ENCODE peak calls at places on chromosomes 11 and 22, in eight cellular contexts. P, J, L, O, T, M, U and B are unnamed samples. For H3K4me1, the result is how much of the 10 kb centered on the place peaks cover.

GRCh38 chr11:79084382-79084781 is 356.4 kb downstream of the TENM4 start:
- DNase-seq in L (no peak), P (no peak), M (no peak), J (no peak), T (no peak), O (no peak), U (no peak), B (no peak)

GRCh38 chr22:32723632-32724031 is 77.9 kb upstream of the TIMP3 start:
- DNase-seq in O (peak), J (peak), P (no peak), U (peak), T (no peak), L (peak), M (peak), B (peak)

GRCh38 chr11:40288212-40288803 is 1171.1 kb downstream of the LRRC4C start:
- DNase-seq in U (no peak), J (no peak), L (no peak), M (no peak), T (no peak), P (no peak), O (no peak), B (no peak)

GRCh38 chr11:62664405-62665074 is 470 bp downstream of the C11orf98 start:
- DNase-seq in P (no peak), L (no peak), O (peak), U (no peak), T (peak), J (peak), M (peak), B (peak)

GRCh38 chr11:118281284-118281683 is 17.2 kb upstream of the MPZL2 start:
- DNase-seq in M (no peak), O (no peak), T (no peak), L (no peak), U (no peak), J (no peak), P (no peak), B (no peak)

GRCh38 chr11:46916669-46917108 is 1.7 kb downstream of the LRP4 start:
- DNase-seq in T (peak), L (no peak), P (no peak), O (peak), J (peak), U (peak), M (no peak), B (peak)

GRCh38 chr11:91639359-91639758 is 585.3 kb upstream of the FAT3 start:
- DNase-seq in P (no peak), L (no peak), O (no peak), T (no peak), M (no peak), J (no peak), U (no peak), B (no peak)

GRCh38 chr11:94494200-94494545 is 389 bp downstream of the ANKRD49 start:
- DNase-seq in O (no peak), T (no peak), J (no peak), M (no peak), U (no peak), L (no peak), P (no peak), B (no peak)

GRCh38 chr11:115656041-115656440 is 151.8 kb upstream of the CADM1 start:
- DNase-seq in U (no peak), J (no peak), P (no peak), O (no peak), L (no peak), T (no peak), M (no peak), B (no peak)

GRCh38 chr11:106159846-106160245 is 82.4 kb downstream of the AASDHPPT start:
- DNase-seq in J (peak), P (no peak), U (no peak), M (no peak), L (no peak), T (no peak), O (no peak), B (no peak)

GRCh38 chr11:65586676-65587075 is 8.9 kb downstream of the KCNK7 start:
- DNase-seq in U (no peak), J (no peak), T (no peak), O (no peak), M (no peak), L (no peak), P (no peak), B (no peak)
- H3K4me1 ChIP-seq in U (half or more), J (under half), T (under half), O (under half), M (under half), L (under half), P (under half), B (under half)

GRCh38 chr11:534592-535518 is 521 bp downstream of the HRAS start:
- DNase-seq in M (peak), P (no peak), O (no peak), L (no peak), T (no peak), J (no peak), U (peak), B (peak)
- TF ChIP-seq CTCF in M (no peak), P (no peak), O (no peak), L (no peak), T (peak), J (no peak), U (no peak), B (no peak)

DNA sequence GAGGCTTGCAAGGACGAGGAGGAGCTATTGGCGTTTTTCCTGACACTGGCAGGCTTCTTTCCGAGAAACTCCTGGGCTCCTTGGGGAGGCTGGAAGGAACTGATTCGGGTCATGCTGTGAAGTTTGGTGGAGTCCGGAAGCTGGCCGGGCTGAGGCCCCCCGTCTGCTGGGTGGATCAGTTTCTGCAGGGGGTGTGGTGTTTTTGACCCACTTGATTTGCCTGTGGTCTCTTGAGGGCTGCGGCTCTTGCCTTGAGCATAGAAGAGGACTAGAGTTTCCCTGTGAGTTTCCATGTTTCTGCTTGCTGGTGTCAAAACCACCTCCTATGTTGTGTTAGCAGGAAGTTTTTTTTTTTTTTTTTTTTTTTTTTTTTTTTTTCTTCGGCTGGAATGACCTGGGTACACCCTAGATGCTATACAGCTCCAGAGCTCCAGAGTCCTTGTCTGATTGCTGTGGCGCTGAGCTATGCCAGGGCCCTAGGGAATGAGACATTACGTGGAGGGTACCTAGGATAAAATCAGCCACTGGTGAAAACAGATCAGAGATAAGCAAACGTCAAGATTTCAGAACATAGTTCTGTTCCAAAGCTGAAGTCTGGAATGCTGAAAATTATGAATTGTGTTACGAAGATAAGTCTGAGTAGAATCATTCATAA is 728 bp downstream of the TBC1D22A start:
- DNase-seq in J (no peak), M (peak), T (no peak), L (no peak), U (peak), P (no peak), O (no peak), B (peak)
- H3K27ac ChIP-seq in J (peak), M (peak), T (peak), L (peak), U (peak), P (peak), O (peak), B (peak)

GRCh38 chr11:1913271-1914060 is 6.0 kb upstream of the TNNT3 start:
- DNase-seq in J (no peak), O (no peak), U (no peak), T (no peak), P (no peak), M (no peak), L (no peak), B (no peak)

GRCh38 chr11:1917523-1918435 is 1.7 kb upstream of the TNNT3 start:
- DNase-seq in U (no peak), J (no peak), T (no peak), P (no peak), M (no peak), O (no peak), L (peak), B (no peak)

GRCh38 chr11:1916132-1916985 is 3.1 kb upstream of the TNNT3 start:
- DNase-seq in L (no peak), P (no peak), O (no peak), U (no peak), T (no peak), J (no peak), M (no peak), B (no peak)

GRCh38 chr11:1916986-1917522 is 2.4 kb upstream of the TNNT3 start:
- DNase-seq in U (no peak), T (no peak), J (no peak), O (no peak), L (no peak), M (no peak), P (no peak), B (no peak)

GRCh38 chr11:1915795-1916131 is 3.7 kb upstream of the TNNT3 start:
- DNase-seq in T (no peak), J (no peak), M (no peak), P (no peak), L (no peak), O (no peak), U (no peak), B (no peak)
- H3K4me1 ChIP-seq in T (under half), J (under half), M (under half), P (under half), L (under half), O (under half), U (half or more), B (under half)

DNA sequence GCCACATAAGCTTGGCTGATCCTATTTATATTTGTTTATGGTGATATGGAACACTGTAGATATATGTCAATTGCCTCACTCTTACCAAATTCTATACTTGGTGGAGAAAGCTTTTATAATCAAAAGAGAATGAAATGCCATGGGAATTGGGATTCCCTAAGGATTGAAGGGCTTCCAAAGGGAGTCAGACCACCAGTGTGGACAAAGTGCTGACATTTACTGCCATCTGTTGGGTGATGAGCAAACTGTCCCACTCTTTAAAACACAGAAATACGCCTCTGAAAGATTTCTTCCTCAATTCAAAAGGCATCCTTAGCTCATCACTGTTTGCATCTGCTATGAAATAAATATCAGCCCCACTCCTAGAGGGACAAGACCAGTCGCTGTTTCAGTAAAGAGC is 7.1 kb downstream of the SLC1A2 start:
- DNase-seq in P (no peak), U (no peak), J (no peak), T (peak), M (no peak), O (no peak), L (no peak), B (no peak)
- TF ChIP-seq CTCF in P (peak), U (peak), J (peak), T (peak), M (peak), O (no peak), L (no peak), B (peak)

GRCh38 chr11:10409207-10409661 is 45.8 kb upstream of the AMPD3 start:
- DNase-seq in U (no peak), M (no peak), J (no peak), O (no peak), P (no peak), L (peak), T (no peak), B (no peak)
- H3K27ac ChIP-seq in U (no peak), M (no peak), J (no peak), O (no peak), P (no peak), L (no peak), T (peak), B (no peak)

GRCh38 chr22:49936018-49936972 is 17.9 kb downstream of the CRELD2 start:
- DNase-seq in M (peak), O (peak), U (peak), J (peak), P (no peak), L (no peak), T (peak), B (peak)

GRCh38 chr22:49936973-49937757 is 18.7 kb downstream of the CRELD2 start:
- DNase-seq in J (no peak), T (no peak), U (peak), P (no peak), L (no peak), O (no peak), M (no peak), B (no peak)

GRCh38 chr22:49934891-49935557 is 16.6 kb downstream of the CRELD2 start:
- DNase-seq in P (no peak), T (peak), O (peak), U (peak), L (no peak), J (no peak), M (peak), B (peak)

GRCh38 chr22:49934144-49934890 is 15.9 kb downstream of the CRELD2 start:
- DNase-seq in J (peak), P (no peak), U (peak), T (no peak), L (no peak), M (peak), O (peak), B (peak)

GRCh38 chr22:49935561-49935960 is 17.1 kb downstream of the CRELD2 start:
- DNase-seq in T (no peak), O (no peak), U (peak), M (no peak), J (no peak), L (no peak), P (no peak), B (peak)
- H3K4me1 ChIP-seq in T (under half), O (under half), U (half or more), M (under half), J (under half), L (half or more), P (under half), B (under half)